ENCODE peak calls at places on chromosomes 3 and 15, in four cellular contexts. K, Z, G and P are unnamed samples.

GRCh38 chr3:22157848-22158247 is 406.8 kb upstream of the ZNF385D start:
- DNase-seq in G (no peak), K (no peak), Z (no peak), P (no peak)

GRCh38 chr3:190183121-190183520 is 62.4 kb upstream of the P3H2 start:
- DNase-seq in K (no peak), G (peak), Z (no peak), P (peak)

GRCh38 chr15:99613887-99614642 is 48.3 kb downstream of the MEF2A start:
- DNase-seq in Z (no peak), G (peak), K (peak), P (no peak)

GRCh38 chr3:112293368-112294321 is at the start of gene SLC9C1:
- DNase-seq in K (no peak), Z (no peak), G (peak), P (peak)

GRCh38 chr3:164952966-164953365 is 125.3 kb downstream of the SI start:
- DNase-seq in G (no peak), K (no peak), Z (no peak), P (no peak)

GRCh38 chr3:74447221-74447620 is 167.2 kb downstream of the CNTN3 start:
- DNase-seq in G (no peak), Z (no peak), K (no peak), P (no peak)

GRCh38 chr3:72086051-72086711 is 301.2 kb upstream of the PROK2 start:
- DNase-seq in G (peak), Z (no peak), K (no peak), P (no peak)

GRCh38 chr3:146166450-146167222 is 5.7 kb upstream of the PLOD2 start:
- DNase-seq in K (no peak), Z (no peak), G (peak), P (no peak)

GRCh38 chr3:62318365-62318751 is 55.0 kb downstream of the FEZF2 start:
- DNase-seq in K (no peak), G (no peak), Z (no peak), P (no peak)

GRCh38 chr3:127668906-127669305 is 3.8 kb upstream of the ABTB1 start:
- DNase-seq in K (peak), Z (no peak), G (no peak), P (no peak)

GRCh38 chr3:126472277-126473006 is 3.2 kb downstream of the ZXDC start:
- DNase-seq in G (peak), K (peak), Z (no peak), P (peak)

GRCh38 chr3:47010050-47010712 is 30.7 kb downstream of the NBEAL2 start:
- DNase-seq in G (no peak), Z (peak), K (peak), P (no peak)

GRCh38 chr3:47163023-47163989 is 607 bp downstream of the SETD2 start:
- DNase-seq in G (no peak), K (peak), Z (no peak), P (no peak)

GRCh38 chr3:54891540-54891897 is 36.3 kb downstream of the LRTM1 start:
- DNase-seq in Z (peak), K (peak), G (peak), P (peak)

GRCh38 chr15:87620393-87620792 is 636.1 kb downstream of the NTRK3 start:
- DNase-seq in K (no peak), Z (no peak), G (no peak), P (no peak)

GRCh38 chr3:40387001-40387894 is at the start of gene ENTPD3:
- DNase-seq in Z (no peak), G (no peak), K (no peak), P (no peak)

GRCh38 chr3:4752201-4753072 is 226.8 kb upstream of the BHLHE40 start:
- DNase-seq in K (no peak), G (peak), Z (no peak), P (no peak)

GRCh38 chr15:52503788-52504496 is 24.7 kb downstream of the MYO5A start:
- DNase-seq in K (no peak), G (no peak), Z (no peak), P (no peak)

DNA sequence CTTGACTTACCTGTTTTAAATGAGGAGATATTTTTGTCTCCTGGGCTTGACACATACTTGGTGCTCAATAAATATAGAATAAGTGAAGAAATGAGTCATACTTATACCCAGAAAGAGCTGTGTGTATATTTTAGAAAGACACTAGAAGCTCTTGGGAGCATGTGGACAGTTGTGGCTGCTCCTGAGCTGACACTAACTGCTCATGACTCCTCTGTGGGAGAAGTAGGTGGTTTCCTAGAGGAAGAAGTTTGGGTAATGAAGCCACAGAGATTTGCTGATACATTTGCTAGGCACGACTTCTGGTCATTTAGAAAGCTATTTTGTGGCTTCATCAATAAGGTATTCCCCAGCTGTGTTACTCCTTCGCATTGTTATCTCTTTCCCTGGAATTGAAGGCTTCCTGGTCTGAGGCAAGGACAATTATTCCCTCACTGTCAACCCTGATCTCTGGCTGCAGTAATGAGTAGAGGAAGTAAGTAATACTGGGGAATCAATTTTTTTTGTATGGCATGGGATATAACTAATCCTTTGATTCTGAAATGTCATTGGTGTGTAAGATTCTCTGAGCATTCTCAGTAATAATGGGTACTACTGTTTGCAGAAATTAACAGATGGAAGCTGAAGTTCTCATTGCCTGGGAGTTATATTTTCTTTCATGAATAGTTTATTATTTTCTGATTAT is 79.6 kb upstream of the DCBLD2 start:
- DNase-seq in K (no peak), Z (no peak), G (no peak), P (peak)
- H3K4me3 ChIP-seq in K (no peak), Z (no peak), G (no peak), P (peak)

DNA sequence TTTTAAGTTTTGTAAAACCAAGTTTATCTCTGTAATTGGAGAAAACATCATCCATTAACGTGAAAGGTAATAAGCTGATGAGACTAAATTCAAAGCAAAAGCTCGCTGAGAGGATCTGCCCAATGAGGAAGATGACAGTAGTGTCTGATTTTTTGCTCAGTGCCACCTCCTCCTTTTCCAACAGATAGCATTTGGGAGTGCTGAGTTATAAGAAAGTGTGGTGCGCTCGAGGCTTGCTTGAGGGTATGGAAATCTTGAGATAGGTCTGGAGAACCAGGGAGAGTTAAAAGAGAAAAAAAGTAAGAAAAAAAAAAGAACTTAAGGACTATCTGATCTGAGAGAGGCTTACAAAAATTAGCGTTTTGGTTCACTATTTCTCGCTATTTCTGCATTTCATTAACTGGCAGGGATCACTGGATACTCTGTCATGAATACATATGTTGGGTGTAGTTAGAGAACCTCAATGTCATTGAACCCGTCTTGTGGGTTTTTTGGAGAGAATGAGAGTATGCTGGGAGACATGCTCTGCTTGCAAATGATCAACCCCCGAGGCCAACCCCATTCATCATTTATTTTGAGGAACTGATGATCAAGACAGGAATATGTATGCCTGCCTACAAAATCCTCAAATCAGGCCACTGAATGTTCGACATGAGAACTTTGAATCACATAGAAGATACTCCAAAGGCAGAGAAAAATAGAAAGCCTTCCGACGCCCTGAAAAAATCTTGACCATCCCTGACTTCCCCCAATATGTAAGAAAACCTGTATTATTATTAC is 963 bp upstream of the USP13 start:
- DNase-seq in G (no peak), Z (no peak), K (no peak), P (no peak)
- H3K4me3 ChIP-seq in G (peak), Z (peak), K (peak), P (peak)

GRCh38 chr3:175434591-175434990 is 575.5 kb downstream of the NAALADL2 start:
- DNase-seq in K (no peak), Z (no peak), G (no peak), P (no peak)

GRCh38 chr3:175432338-175433025 is 573.3 kb downstream of the NAALADL2 start:
- DNase-seq in K (no peak), Z (no peak), G (peak), P (peak)

GRCh38 chr3:175430975-175431374 is 571.8 kb downstream of the NAALADL2 start:
- DNase-seq in G (no peak), Z (no peak), K (no peak), P (no peak)

GRCh38 chr3:175431396-175431795 is 572.3 kb downstream of the NAALADL2 start:
- DNase-seq in K (no peak), Z (no peak), G (peak), P (no peak)

GRCh38 chr3:175433026-175433668 is 574.0 kb downstream of the NAALADL2 start:
- DNase-seq in Z (no peak), G (peak), K (no peak), P (no peak)
- H3K4me3 ChIP-seq in Z (no peak), G (peak), K (no peak), P (no peak)

DNA sequence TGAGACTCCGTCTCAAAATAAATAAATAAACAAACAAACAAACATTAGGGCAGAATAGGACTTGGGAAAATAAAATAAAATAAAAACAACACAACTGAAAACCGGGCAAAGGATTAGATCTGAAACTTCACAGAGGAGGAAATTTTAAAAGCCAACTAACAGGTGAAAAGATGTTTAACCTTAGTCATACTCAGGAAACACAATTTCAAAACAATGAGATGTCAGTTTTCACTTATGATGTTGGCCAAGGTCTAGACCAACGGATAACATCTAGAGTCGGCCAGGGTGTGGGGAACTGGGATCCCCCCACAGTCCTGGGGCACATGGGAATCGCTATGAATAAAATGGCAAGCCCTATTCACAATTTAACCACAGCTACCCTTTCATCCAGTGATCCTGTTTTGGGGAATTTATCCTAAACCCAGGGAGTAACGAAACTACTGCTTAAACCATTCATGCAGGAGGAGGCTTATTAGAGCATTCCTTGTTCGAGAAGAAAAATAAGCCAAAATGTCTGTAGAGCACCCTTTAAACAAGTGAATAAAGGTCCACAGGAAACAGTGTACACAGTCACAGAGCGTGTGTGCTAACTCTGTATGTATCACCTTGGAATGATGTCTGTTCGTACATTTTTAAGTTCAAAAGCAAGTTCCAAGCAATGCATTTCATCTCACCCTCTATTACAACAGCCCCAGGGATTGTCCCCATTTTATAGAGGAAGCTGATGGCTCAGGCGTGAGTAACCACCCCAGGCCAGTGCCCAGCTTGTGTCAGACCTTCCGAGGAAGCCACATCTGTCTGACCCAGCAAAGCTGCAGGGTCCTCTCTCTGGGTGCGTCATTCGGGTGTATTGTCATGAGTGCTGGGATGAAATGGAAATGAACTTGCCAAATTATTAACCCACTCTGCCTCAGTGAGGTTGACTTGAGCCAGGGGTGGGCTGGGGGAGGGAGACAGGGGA is 6.3 kb upstream of the ANPEP start:
- DNase-seq in Z (no peak), G (peak), K (no peak), P (no peak)
- H3K4me3 ChIP-seq in Z (no peak), G (no peak), K (no peak), P (no peak)

DNA sequence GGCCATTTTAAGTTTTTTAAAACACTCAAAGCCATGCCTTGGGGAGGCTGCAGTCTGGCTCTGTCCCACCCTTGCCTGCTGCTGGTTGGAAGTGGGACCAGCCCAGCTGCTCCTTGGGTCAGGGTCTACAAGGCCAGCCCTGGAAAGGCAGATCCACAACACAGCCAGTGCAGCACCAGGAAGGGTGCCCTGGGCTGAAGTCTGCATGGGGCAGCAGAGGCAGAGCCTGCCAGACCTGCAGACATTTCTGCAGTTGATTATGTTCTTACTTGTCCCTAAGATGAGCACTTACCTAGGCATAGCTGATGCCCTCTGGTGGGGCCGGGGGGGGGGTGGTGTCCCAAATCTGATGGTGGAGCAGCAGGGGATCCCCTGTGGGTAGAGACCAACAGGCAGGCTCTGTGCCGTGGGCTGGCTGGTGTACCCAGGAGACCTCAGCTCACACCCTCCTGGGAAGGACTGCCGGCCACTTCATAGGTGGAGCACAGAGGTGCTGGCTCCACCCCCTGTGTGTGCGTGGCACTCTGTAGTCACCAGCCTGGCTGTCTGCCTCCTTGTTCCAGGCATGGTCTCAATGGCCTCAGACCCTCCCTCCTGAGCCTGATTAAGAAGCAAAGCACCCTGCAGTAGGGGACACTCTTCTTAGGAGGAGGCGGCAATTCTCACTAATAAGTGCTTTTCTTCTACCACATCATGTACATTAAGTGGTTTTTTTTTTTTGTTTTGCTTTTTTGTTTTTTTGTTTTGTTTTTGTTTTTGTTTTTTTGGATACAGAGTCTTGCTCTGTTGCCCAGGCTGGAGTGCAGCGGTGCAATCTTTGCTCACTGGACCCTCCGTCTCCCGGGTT is 97.4 kb upstream of the KLF13 start:
- DNase-seq in K (no peak), Z (no peak), G (no peak), P (no peak)
- H3K4me3 ChIP-seq in K (no peak), Z (no peak), G (no peak), P (no peak)

GRCh38 chr3:27632431-27633223 is 89.5 kb downstream of the EOMES start:
- DNase-seq in Z (no peak), G (no peak), K (peak), P (no peak)

GRCh38 chr3:27628029-27628750 is 93.9 kb downstream of the EOMES start:
- DNase-seq in Z (no peak), K (no peak), G (no peak), P (no peak)

GRCh38 chr3:27629381-27629780 is 92.7 kb downstream of the EOMES start:
- DNase-seq in Z (no peak), K (no peak), G (no peak), P (no peak)

GRCh38 chr3:27633224-27633545 is 88.9 kb downstream of the EOMES start:
- DNase-seq in K (no peak), Z (no peak), G (no peak), P (no peak)

GRCh38 chr3:27630892-27631291 is 91.2 kb downstream of the EOMES start:
- DNase-seq in K (no peak), Z (no peak), G (no peak), P (no peak)
- H3K4me3 ChIP-seq in K (no peak), Z (no peak), G (no peak), P (no peak)

GRCh38 chr3:12719984-12720656 is 38.9 kb downstream of the TMEM40 start:
- DNase-seq in Z (peak), K (peak), G (peak), P (peak)

GRCh38 chr3:12722205-12722604 is 36.9 kb downstream of the TMEM40 start:
- DNase-seq in G (no peak), K (no peak), Z (no peak), P (no peak)

GRCh38 chr3:12716605-12717121 is 42.4 kb downstream of the TMEM40 start:
- DNase-seq in G (no peak), Z (no peak), K (no peak), P (no peak)

GRCh38 chr3:12724794-12725193 is 34.3 kb downstream of the TMEM40 start:
- DNase-seq in G (no peak), Z (no peak), K (no peak), P (no peak)

GRCh38 chr3:12719541-12719940 is 39.5 kb downstream of the TMEM40 start:
- DNase-seq in K (no peak), Z (no peak), G (no peak), P (no peak)
- H3K4me3 ChIP-seq in K (peak), Z (peak), G (peak), P (peak)

DNA sequence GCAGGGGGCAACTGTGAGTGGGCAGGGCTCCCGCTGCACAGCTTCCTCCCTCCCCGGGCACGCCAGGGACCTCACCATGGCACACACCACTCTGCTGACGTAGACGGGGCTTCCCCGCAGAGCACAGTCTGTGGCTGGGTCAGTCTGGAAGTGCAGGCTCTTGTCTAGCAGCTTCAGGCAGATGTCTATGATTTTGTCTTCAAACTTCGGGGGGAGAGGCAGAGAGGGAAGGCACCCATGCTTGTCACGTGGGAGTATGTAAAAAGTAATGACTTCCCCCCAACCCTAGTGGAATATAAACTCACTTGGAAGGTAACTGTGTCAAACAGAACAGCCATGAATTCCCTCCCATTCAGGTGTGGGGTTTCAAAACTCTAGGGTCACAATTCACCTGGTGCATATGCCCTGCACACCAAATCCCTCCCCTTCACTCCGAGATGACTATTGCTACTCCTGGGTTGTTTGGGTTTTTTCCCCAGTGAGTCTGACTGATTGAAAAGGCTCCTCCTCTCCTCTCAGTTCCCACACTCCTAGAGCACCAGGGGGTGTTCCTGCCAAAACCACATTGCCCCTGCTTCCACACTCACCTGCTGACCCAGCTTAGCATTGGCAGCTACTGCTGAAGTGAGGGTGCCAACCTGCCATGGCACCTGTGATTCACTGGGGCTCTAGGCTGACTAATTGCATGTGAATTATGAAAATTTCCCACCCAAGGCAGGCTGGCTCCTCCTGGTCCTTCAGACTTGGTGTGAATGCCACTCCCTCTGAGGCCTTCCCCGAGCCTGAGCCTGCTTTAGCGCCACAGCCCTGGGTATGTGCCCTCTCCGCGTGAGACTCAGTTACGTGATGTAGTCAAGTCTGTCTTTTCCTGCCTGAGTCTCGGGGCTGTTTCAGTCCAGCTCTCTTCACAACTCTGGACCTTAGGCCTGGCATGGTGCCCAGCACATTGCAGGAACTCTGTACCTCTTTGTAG is 13.0 kb downstream of the TGM5 start:
- DNase-seq in Z (no peak), K (no peak), G (no peak), P (peak)
- H3K4me3 ChIP-seq in Z (no peak), K (no peak), G (no peak), P (no peak)